ENCODE peak calls at places on chromosomes 3 and 15, in eight cellular contexts. U is fibroblast of lung, A is breast epithelium, F is HepG2, P is pancreas, S is transverse colon, T is cardiac muscle cell, K is body of pancreas. L is an unnamed sample.

GRCh38 chr15:75720297-75720696 is 7.6 kb upstream of the CSPG4 start:
- DNase-seq in A (no peak), S (no peak), P (no peak), T (no peak), F (no peak), K (no peak), U (no peak), L (no peak)

GRCh38 chr3:163541629-163542028 is 1536.7 kb downstream of the SI start:
- DNase-seq in T (no peak), S (no peak), F (no peak), K (no peak), P (no peak), U (no peak), A (no peak), L (no peak)

GRCh38 chr3:11455977-11456376 is 183.8 kb downstream of the ATG7 start:
- DNase-seq in U (peak; percentile 88), S (no peak), T (peak; percentile 78), P (no peak), A (no peak), F (no peak), K (no peak), L (no peak)

GRCh38 chr3:11128682-11129632 is 25.3 kb upstream of the HRH1 start:
- DNase-seq in U (peak; percentile 54), F (no peak), A (no peak), K (no peak), T (peak; percentile 27), P (no peak), S (no peak), L (no peak)

GRCh38 chr15:78850352-78850751 is 22.3 kb upstream of the MORF4L1 start:
- DNase-seq in S (no peak), U (no peak), A (no peak), K (no peak), T (no peak), F (no peak), P (no peak), L (no peak)

GRCh38 chr15:68335251-68335650 is 57.7 kb downstream of the FEM1B start:
- DNase-seq in P (peak; percentile 41), S (no peak), A (peak; percentile 91), F (no peak), U (peak; percentile 23), T (no peak), K (peak; percentile 63), L (no peak)

GRCh38 chr3:170222647-170223541 is 670 bp downstream of the PRKCI start:
- DNase-seq in K (peak; percentile 48), P (peak; percentile 42), U (peak; percentile 51), T (peak; percentile 20), F (peak; percentile 12), A (no peak), S (peak; percentile 37), L (peak; percentile 19)

GRCh38 chr3:129116482-129116946 is 5.1 kb downstream of the RAB43 start:
- DNase-seq in U (no peak), K (no peak), S (no peak), A (no peak), P (no peak), F (peak; percentile 76), T (peak; percentile 37), L (peak; percentile 14)

GRCh38 chr15:71362987-71363968 is 248.0 kb downstream of the THSD4 start:
- DNase-seq in P (no peak), K (no peak), U (no peak), T (no peak), S (no peak), A (no peak), F (no peak), L (no peak)

GRCh38 chr3:71726106-71726505 is 904 bp upstream of the EIF4E3 start:
- DNase-seq in U (no peak), S (peak; percentile 26), T (no peak), A (no peak), P (no peak), K (no peak), F (no peak), L (peak; percentile 50)

GRCh38 chr15:42273900-42274692 is 863 bp upstream of the TMEM87A start:
- DNase-seq in F (peak; percentile 31), U (peak; percentile 78), A (peak; percentile 41), K (peak; percentile 57), P (peak; percentile 57), T (peak; percentile 63), S (peak; percentile 82), L (peak; percentile 70)

GRCh38 chr3:37712918-37713819 is 148.5 kb upstream of the CTDSPL start:
- DNase-seq in T (peak; percentile 57), U (peak; percentile 67), S (no peak), A (no peak), P (no peak), F (no peak), K (no peak), L (no peak)

GRCh38 chr15:78618490-78618934 is 2.3 kb downstream of the CHRNA3 start:
- DNase-seq in F (peak; percentile 66), T (peak; percentile 94), S (peak; percentile 89), K (peak; percentile 91), P (peak; percentile 83), U (peak; percentile 64), A (peak; percentile 73), L (peak; percentile 73)

GRCh38 chr15:28123408-28124023 is 24.4 kb upstream of the OCA2 start:
- DNase-seq in K (peak; percentile 86), T (peak; percentile 79), F (peak; percentile 57), U (peak; percentile 68), P (peak; percentile 76), S (peak; percentile 75), A (peak; percentile 84), L (no peak)

GRCh38 chr3:181862502-181862901 is 150.8 kb downstream of the SOX2 start:
- DNase-seq in U (no peak), S (no peak), P (no peak), F (no peak), T (no peak), K (no peak), A (no peak), L (no peak)

GRCh38 chr3:102094523-102094922 is 245.2 kb downstream of the NFKBIZ start:
- DNase-seq in S (no peak), K (no peak), F (no peak), T (no peak), U (no peak), P (no peak), A (no peak), L (no peak)

GRCh38 chr3:183038764-183039163 is 58.4 kb upstream of the DCUN1D1 start:
- DNase-seq in P (peak; percentile 17), K (no peak), S (no peak), U (no peak), F (no peak), T (no peak), A (no peak), L (no peak)

GRCh38 chr15:88661041-88661765 is 22.4 kb downstream of the ISG20 start:
- DNase-seq in F (no peak), T (no peak), P (no peak), A (no peak), S (no peak), K (no peak), U (peak; percentile 60), L (no peak)

GRCh38 chr3:128011140-128011539 is 41.1 kb upstream of the SEC61A1 start:
- DNase-seq in T (peak; percentile 38), P (peak; percentile 62), F (peak; percentile 29), U (peak; percentile 29), A (peak; percentile 30), S (peak; percentile 58), K (peak; percentile 82), L (no peak)

GRCh38 chr3:116440196-116440595 is 5.1 kb downstream of the LSAMP start:
- DNase-seq in U (peak; percentile 93), A (no peak), K (no peak), F (no peak), P (no peak), S (no peak), T (peak; percentile 33), L (no peak)

GRCh38 chr15:71802770-71803169 is 7.6 kb upstream of the NR2E3 start:
- DNase-seq in S (no peak), U (no peak), A (no peak), K (peak; percentile 59), T (no peak), F (no peak), P (peak; percentile 35), L (no peak)

GRCh38 chr3:136194409-136195257 is 1.5 kb downstream of the MSL2 start:
- DNase-seq in S (peak; percentile 52), U (peak; percentile 29), F (no peak), T (no peak), P (peak; percentile 34), K (peak; percentile 19), A (no peak), L (peak; percentile 48)

GRCh38 chr3:187750513-187751123 is 5.3 kb upstream of the BCL6 start:
- DNase-seq in U (peak; percentile 32), A (no peak), T (peak; percentile 38), F (peak; percentile 80), S (peak; percentile 33), K (peak; percentile 44), P (peak; percentile 57), L (no peak)

GRCh38 chr3:3798641-3799113 is 554 bp upstream of the LRRN1 start:
- DNase-seq in A (no peak), F (no peak), S (peak; percentile 9), T (no peak), P (peak; percentile 34), U (peak; percentile 44), K (peak; percentile 16), L (peak; percentile 22)

GRCh38 chr15:66193066-66193465 is 60.5 kb downstream of the MEGF11 start:
- DNase-seq in F (no peak), K (no peak), P (no peak), A (no peak), T (no peak), U (peak; percentile 46), S (no peak), L (no peak)

GRCh38 chr3:127167315-127168043 is 25.5 kb upstream of the PRR23E start:
- DNase-seq in U (no peak), A (no peak), F (no peak), T (no peak), K (no peak), S (no peak), P (no peak), L (no peak)

GRCh38 chr3:52763466-52763865 is 7.3 kb downstream of the NEK4 start:
- DNase-seq in U (no peak), T (peak; percentile 60), K (no peak), A (no peak), S (no peak), P (no peak), F (no peak), L (no peak)

GRCh38 chr3:109018828-109019227 is 65.1 kb upstream of the GUCA1C start:
- DNase-seq in T (no peak), U (no peak), A (no peak), S (no peak), P (no peak), K (peak; percentile 28), F (peak; percentile 5), L (no peak)
- TF ChIP-seq CTCF in T (peak; percentile 10), U (no peak), A (no peak), S (no peak), P (no peak), K (peak; percentile 25), F (peak; percentile 54), L (no peak)

GRCh38 chr15:73650387-73651126 is 17.4 kb upstream of the NPTN start:
- DNase-seq in S (no peak), K (no peak), T (peak; percentile 82), U (no peak), F (no peak), A (no peak), P (no peak), L (no peak)
- H3K27ac ChIP-seq in S (no peak overlapping the region), K (no peak overlapping the region), T (no peak overlapping the region), U (no peak overlapping the region), F (no peak overlapping the region), A (no peak overlapping the region), P (no peak overlapping the region), L (no peak overlapping the region)

GRCh38 chr3:118882353-118882947 is 152.2 kb downstream of the IGSF11 start:
- DNase-seq in F (peak; percentile 48), T (peak; percentile 70), K (peak; percentile 82), A (peak; percentile 54), P (peak; percentile 49), S (peak; percentile 65), U (peak; percentile 46), L (peak; percentile 58)
- TF ChIP-seq CTCF in F (peak; percentile 79), T (peak; percentile 71), K (peak; percentile 79), A (peak; percentile 64), P (peak; percentile 64), S (peak; percentile 68), U (peak; percentile 75), L (peak; percentile 94)

GRCh38 chr15:85116925-85117646 is 135.4 kb downstream of the PDE8A start:
- DNase-seq in F (no peak), P (no peak), K (no peak), A (no peak), T (no peak), S (no peak), U (peak; percentile 48), L (no peak)
- H3K27ac ChIP-seq in F (no peak overlapping the region), P (no peak overlapping the region), K (no peak overlapping the region), A (no peak overlapping the region), T (no peak overlapping the region), S (no peak overlapping the region), U (no peak overlapping the region), L (no peak overlapping the region)